ENCODE peak calls at places on chromosomes 1 and 21, in six cellular contexts. I is GM23248, T is aorta, C is stomach, U is pancreas, W is Peyer's patch. X is an unnamed sample.

GRCh38 chr1:161801955-161802354 is 35.8 kb downstream of the ATF6 start:
- DNase-seq in I (no peak), T (no peak), C (no peak), U (no peak), W (no peak), X (peak)

GRCh38 chr1:146029097-146029496 is 7.6 kb upstream of the HJV start:
- DNase-seq in I (no peak), T (no peak), C (no peak), U (no peak), W (no peak), X (no peak)

GRCh38 chr1:41955461-41956159 is 36.9 kb upstream of the HIVEP3 start:
- DNase-seq in I (peak), T (no peak), C (no peak), U (no peak), W (no peak), X (peak)

GRCh38 chr1:166944186-166944967 is 31.0 kb downstream of the ILDR2 start:
- DNase-seq in I (no peak), T (no peak), C (no peak), U (no peak), W (no peak), X (no peak)

GRCh38 chr1:175124842-175125241 is 57.2 kb downstream of the TNN start:
- DNase-seq in I (no peak), T (no peak), C (no peak), U (no peak), W (no peak), X (no peak)

GRCh38 chr1:228180271-228180987 is 14.8 kb downstream of the IBA57 start:
- DNase-seq in I (no peak), T (peak), C (no peak), U (no peak), W (no peak), X (no peak)

GRCh38 chr1:39220900-39221870 is 16.7 kb downstream of the MACF1 start:
- DNase-seq in I (no peak), T (no peak), C (no peak), U (no peak), W (no peak), X (no peak)

GRCh38 chr1:205843031-205843859 is 6.7 kb downstream of the PM20D1 start:
- DNase-seq in I (no peak), T (no peak), C (no peak), U (no peak), W (no peak), X (no peak)

GRCh38 chr1:73717971-73718370 is 480.0 kb downstream of the LRRIQ3 start:
- DNase-seq in I (no peak), T (no peak), C (no peak), U (no peak), W (no peak), X (no peak)

GRCh38 chr1:35924838-35925237 is 6.1 kb upstream of the AGO3 start:
- DNase-seq in I (no peak), T (no peak), C (no peak), U (no peak), W (no peak), X (no peak)

GRCh38 chr21:39664586-39664985 is 51.8 kb downstream of the B3GALT5 start:
- DNase-seq in I (no peak), T (no peak), C (no peak), U (no peak), W (no peak), X (no peak)

GRCh38 chr21:45874716-45875415 is 106.7 kb upstream of the COL6A1 start:
- DNase-seq in I (peak), T (peak), C (peak), U (no peak), W (peak), X (no peak)

GRCh38 chr1:66575739-66576138 is 41.8 kb downstream of the SGIP1 start:
- DNase-seq in I (peak), T (no peak), C (no peak), U (no peak), W (no peak), X (no peak)

GRCh38 chr1:214380986-214381695 is 100.2 kb downstream of the SMYD2 start:
- DNase-seq in I (no peak), T (no peak), C (no peak), U (no peak), W (no peak), X (no peak)

GRCh38 chr21:32717851-32718316 is 9.9 kb downstream of the SYNJ1 start:
- DNase-seq in I (no peak), T (no peak), C (no peak), U (no peak), W (no peak), X (no peak)

GRCh38 chr1:43547538-43548072 is 16.9 kb downstream of the PTPRF start:
- DNase-seq in I (no peak), T (no peak), C (no peak), U (no peak), W (no peak), X (peak)

GRCh38 chr1:86704972-86705632 is 726 bp downstream of the SH3GLB1 start:
- DNase-seq in I (peak), T (peak), C (peak), U (no peak), W (peak), X (no peak)

GRCh38 chr1:86712088-86712860 is 7.9 kb downstream of the SH3GLB1 start:
- DNase-seq in I (no peak), T (no peak), C (no peak), U (no peak), W (no peak), X (no peak)

GRCh38 chr1:86706018-86706417 is 1.6 kb downstream of the SH3GLB1 start:
- DNase-seq in I (peak), T (no peak), C (no peak), U (no peak), W (no peak), X (no peak)

GRCh38 chr1:86705633-86705985 is 1.2 kb downstream of the SH3GLB1 start:
- DNase-seq in I (peak), T (no peak), C (no peak), U (no peak), W (no peak), X (no peak)

DNA sequence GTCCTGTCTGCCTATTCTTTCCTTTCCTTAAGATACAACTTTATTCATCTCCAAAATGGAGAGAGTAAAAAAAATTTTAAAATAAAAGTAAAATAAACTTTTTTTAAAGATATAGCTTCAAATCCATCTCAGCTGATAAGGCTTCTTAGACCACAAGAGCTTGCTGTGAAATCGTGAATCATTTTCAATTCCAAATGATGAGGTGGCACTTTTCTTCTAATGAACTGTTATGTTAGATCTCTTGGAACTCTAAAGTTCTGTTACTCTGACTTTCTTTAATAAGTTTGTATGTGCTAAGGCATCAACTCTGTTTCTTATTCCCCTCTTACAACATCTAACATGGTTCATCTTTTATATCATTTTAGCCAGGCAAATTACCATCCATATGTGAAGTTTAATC is 4.5 kb downstream of the SH3GLB1 start:
- DNase-seq in I (peak), T (no peak), C (no peak), U (no peak), W (no peak), X (no peak)
- H3K27ac ChIP-seq in I (peak), T (no peak), C (no peak), U (no peak), W (no peak), X (no peak)

GRCh38 chr1:40824591-40825429 is 37.4 kb downstream of the CITED4 start:
- DNase-seq in I (peak), T (no peak), C (no peak), U (no peak), W (no peak), X (no peak)
- H3K27ac ChIP-seq in I (no peak), T (peak), C (no peak), U (no peak), W (no peak), X (no peak)

GRCh38 chr1:112957133-112957812 is 1.3 kb upstream of the SLC16A1 start:
- DNase-seq in I (peak), T (no peak), C (no peak), U (no peak), W (no peak), X (no peak)

GRCh38 chr1:112954059-112954458 is 1.9 kb downstream of the SLC16A1 start:
- DNase-seq in I (peak), T (no peak), C (no peak), U (no peak), W (no peak), X (no peak)

GRCh38 chr1:112955678-112956502 is at the start of gene SLC16A1:
- DNase-seq in I (peak), T (peak), C (peak), U (peak), W (peak), X (peak)

GRCh38 chr1:112954945-112955677 is 885 bp downstream of the SLC16A1 start:
- DNase-seq in I (peak), T (peak), C (peak), U (peak), W (peak), X (peak)

DNA sequence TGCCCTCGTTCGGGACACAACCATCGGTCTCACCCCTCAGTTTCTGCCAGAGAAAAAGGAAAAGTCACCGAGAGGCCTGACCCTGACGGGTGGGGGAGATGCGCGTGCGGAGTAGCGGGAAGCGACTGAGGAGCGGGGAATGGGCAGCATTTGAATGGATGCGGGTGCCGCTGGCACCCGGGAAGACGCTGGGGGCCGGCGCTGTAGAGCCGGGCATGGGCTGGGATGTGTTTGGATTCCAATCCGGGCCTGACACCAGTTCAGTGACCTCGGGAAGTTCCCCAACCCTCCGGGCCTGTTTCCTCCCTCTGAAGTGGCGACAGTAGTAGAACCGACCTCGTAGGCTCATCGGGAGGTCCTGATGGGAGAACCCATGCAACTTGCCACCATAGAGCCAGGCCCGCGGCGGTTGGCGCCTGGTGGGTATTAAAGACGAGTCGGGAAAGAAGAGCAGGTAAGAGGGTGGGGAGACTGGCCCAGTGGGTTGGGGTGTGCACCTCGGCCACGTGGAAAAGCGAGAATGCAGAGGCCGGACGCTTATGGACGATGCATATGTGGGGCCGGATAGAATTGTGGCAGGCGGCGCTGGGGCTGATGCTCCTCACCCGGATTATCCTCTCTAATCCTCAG is 622 bp upstream of the SLC16A1 start:
- DNase-seq in I (no peak), T (no peak), C (no peak), U (peak), W (no peak), X (no peak)
- H3K27ac ChIP-seq in I (peak), T (peak), C (peak), U (no peak), W (peak), X (peak)

GRCh38 chr1:230121950-230122349 is 54.9 kb downstream of the GALNT2 start:
- DNase-seq in I (no peak), T (no peak), C (no peak), U (no peak), W (no peak), X (no peak)

GRCh38 chr1:230122361-230123279 is 55.6 kb downstream of the GALNT2 start:
- DNase-seq in I (no peak), T (no peak), C (no peak), U (no peak), W (no peak), X (no peak)

GRCh38 chr1:230120949-230121381 is 53.9 kb downstream of the GALNT2 start:
- DNase-seq in I (peak), T (no peak), C (no peak), U (no peak), W (no peak), X (no peak)

GRCh38 chr1:230119340-230119739 is 52.3 kb downstream of the GALNT2 start:
- DNase-seq in I (no peak), T (no peak), C (no peak), U (no peak), W (no peak), X (no peak)

DNA sequence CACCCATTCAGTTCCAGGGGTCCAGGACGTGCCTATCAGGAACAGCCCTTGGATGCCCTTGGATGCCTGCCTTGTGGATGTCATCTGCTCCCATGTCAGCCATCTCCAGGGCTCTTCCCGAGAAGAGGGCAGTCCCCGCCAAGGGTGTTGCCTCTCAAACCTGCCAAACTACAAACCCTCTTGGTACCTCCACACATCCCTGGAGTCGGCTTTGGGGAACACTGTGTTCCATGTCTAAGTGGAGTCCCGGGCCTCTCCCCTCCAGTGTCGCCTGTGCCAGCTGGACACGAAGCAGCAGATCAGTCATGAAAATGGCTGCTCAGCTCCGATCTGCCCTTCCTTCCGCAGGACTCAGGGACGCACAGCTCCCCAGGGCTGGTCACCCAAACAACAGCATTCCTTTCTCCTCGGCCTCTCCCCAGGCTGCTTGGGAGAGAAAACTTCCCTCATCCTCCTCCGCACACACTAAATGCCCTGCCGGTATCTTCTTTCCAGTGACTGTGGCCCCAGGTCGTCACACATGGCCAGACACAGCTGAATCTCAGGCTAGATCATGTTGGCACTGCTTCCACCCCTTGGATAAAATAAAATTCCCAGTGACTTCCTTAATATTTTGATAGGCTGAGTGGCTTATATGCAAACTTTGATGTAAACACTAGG is 53.4 kb downstream of the GALNT2 start:
- DNase-seq in I (peak), T (peak), C (no peak), U (no peak), W (no peak), X (no peak)
- H3K27ac ChIP-seq in I (peak), T (no peak), C (no peak), U (no peak), W (peak), X (no peak)

DNA sequence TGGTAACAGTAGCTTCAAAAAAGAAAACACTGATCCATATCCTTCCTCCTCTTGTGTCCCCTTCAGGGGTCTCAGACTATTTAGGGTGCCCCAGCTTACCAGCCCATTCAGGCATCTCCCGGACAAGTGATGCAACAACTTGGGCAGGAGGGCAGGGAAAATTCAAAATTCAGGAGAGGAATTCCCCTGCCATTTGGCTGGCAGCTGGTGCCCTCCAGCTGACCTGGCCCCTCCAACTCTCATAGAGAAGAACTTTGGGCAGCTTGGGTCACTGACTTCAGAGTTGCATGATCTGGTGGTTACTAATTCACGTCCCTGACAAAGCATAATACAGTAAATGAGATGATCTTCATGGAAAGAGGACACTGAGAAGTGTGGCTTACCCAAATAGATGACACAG is at the start of gene FCAMR:
- DNase-seq in I (no peak), T (no peak), C (no peak), U (no peak), W (no peak), X (no peak)
- H3K27ac ChIP-seq in I (no peak), T (no peak), C (no peak), U (no peak), W (peak), X (no peak)

GRCh38 chr1:153395136-153395685 is 4.3 kb upstream of the S100A8 start:
- DNase-seq in I (peak), T (peak), C (no peak), U (no peak), W (no peak), X (no peak)
- H3K27ac ChIP-seq in I (no peak), T (no peak), C (no peak), U (no peak), W (no peak), X (no peak)

GRCh38 chr1:234743866-234744581 is 134.0 kb upstream of the IRF2BP2 start:
- DNase-seq in I (peak), T (no peak), C (no peak), U (no peak), W (no peak), X (no peak)
- H3K27ac ChIP-seq in I (no peak), T (peak), C (peak), U (no peak), W (peak), X (peak)

GRCh38 chr1:7704214-7705047 is 66.7 kb upstream of the VAMP3 start:
- DNase-seq in I (peak), T (peak), C (peak), U (peak), W (peak), X (peak)

GRCh38 chr1:7705048-7705907 is 65.8 kb upstream of the VAMP3 start:
- DNase-seq in I (peak), T (no peak), C (peak), U (peak), W (peak), X (no peak)

GRCh38 chr1:7705908-7706216 is 65.2 kb upstream of the VAMP3 start:
- DNase-seq in I (no peak), T (no peak), C (no peak), U (no peak), W (no peak), X (no peak)

GRCh38 chr1:7702365-7702764 is 68.7 kb upstream of the VAMP3 start:
- DNase-seq in I (peak), T (no peak), C (no peak), U (no peak), W (no peak), X (no peak)

GRCh38 chr1:7703321-7704213 is 67.5 kb upstream of the VAMP3 start:
- DNase-seq in I (no peak), T (no peak), C (no peak), U (no peak), W (no peak), X (no peak)
- H3K27ac ChIP-seq in I (no peak), T (no peak), C (no peak), U (no peak), W (no peak), X (no peak)

DNA sequence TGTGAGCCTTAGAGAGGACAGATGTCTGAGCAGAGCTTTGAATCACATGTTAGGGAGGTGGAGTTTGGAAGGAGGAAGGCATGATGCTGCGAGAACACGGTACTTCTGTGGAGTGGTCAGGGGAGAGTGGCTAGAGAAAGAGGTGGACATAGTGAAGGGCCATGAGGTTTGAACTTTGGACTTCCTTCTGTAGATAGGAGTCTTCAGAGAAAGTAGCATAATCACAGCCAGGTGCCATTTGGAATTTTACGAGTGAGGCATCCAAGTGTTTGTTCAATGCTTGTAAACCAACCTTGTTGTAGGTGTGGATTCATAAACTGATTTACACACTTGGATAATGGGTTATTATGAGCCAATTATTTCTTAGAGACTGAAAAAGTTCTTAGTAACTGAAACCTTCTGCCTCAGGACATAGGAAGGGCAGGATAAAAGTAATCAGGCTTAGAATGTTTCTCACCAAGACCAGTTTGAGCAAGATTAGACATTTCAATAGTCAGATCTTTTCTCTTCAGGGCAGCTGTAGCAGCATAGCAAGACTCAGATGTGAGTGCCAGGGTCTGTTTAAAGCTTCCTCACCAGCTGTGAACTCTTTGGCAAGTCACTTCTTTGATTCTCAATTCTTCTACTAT is 83.5 kb upstream of the HMCN1 start:
- DNase-seq in I (no peak), T (no peak), C (no peak), U (no peak), W (no peak), X (no peak)
- H3K27ac ChIP-seq in I (no peak), T (no peak), C (no peak), U (no peak), W (peak), X (no peak)

GRCh38 chr1:107181253-107181977 is 40.6 kb downstream of the NTNG1 start:
- DNase-seq in I (no peak), T (no peak), C (no peak), U (no peak), W (no peak), X (no peak)
- H3K27ac ChIP-seq in I (no peak), T (no peak), C (no peak), U (no peak), W (no peak), X (no peak)